ENCODE peak calls at places on chromosomes 5 and 9, in seven cellular contexts. H is NCI-H1092; W is T-helper 2 cell; I is osteocyte; V is sciatic nerve; A is activated CD4-positive, alpha-beta T cell treated with anti-CD3 and anti-CD28 coated beads, Interleukin-2, amount 10 ng/mL, durations not matched to agents 7 days and 5 days; G is Peyer's patch. M is an unnamed sample.

GRCh38 chr9:128091144-128091543 is 23.1 kb downstream of the SLC25A25 start:
- DNase-seq in V (peak), I (no peak), H (peak), W (no peak), A (no peak), G (no peak), M (no peak)

GRCh38 chr5:98564836-98565235 is 208.6 kb upstream of the RGMB start:
- DNase-seq in V (no peak), I (no peak), A (no peak), G (no peak), W (no peak), H (no peak), M (no peak)

GRCh38 chr5:102865171-102865509 is 110.0 kb downstream of the PAM start:
- DNase-seq in V (no peak), A (no peak), H (no peak), G (no peak), I (no peak), W (no peak), M (no peak)

GRCh38 chr5:150085191-150085912 is 1.0 kb downstream of the CSF1R start:
- DNase-seq in H (no peak), G (no peak), V (no peak), W (no peak), A (peak), I (peak), M (no peak)

GRCh38 chr5:123610665-123611406 is 98.9 kb downstream of the CSNK1G3 start:
- DNase-seq in I (no peak), H (peak), W (peak), A (peak), V (no peak), G (no peak), M (peak)

GRCh38 chr5:71873202-71873601 is 154.1 kb downstream of the CARTPT start:
- DNase-seq in I (no peak), H (no peak), W (no peak), V (no peak), A (no peak), G (no peak), M (no peak)

GRCh38 chr5:125181955-125182354 is 435.5 kb upstream of the ZNF608 start:
- DNase-seq in G (no peak), W (no peak), V (no peak), I (no peak), H (no peak), A (no peak), M (no peak)

GRCh38 chr9:21294904-21295538 is 10.1 kb downstream of the IFNA5 start:
- DNase-seq in W (peak), H (no peak), G (no peak), I (no peak), V (no peak), A (no peak), M (no peak)

GRCh38 chr9:35335164-35335563 is 154.7 kb upstream of the RUSC2 start:
- DNase-seq in G (no peak), H (no peak), V (no peak), A (no peak), I (no peak), W (no peak), M (no peak)